ENCODE peak calls at places on chromosomes 1 and 21, in six cellular contexts. V, X, B, L, G and H are unnamed samples.

GRCh38 chr1:214404571-214405213 is 123.7 kb downstream of the SMYD2 start:
- DNase-seq in V (no peak), X (no peak), B (no peak), L (no peak), G (peak; percentile 77), H (no peak)

GRCh38 chr1:50976890-50977574 is 7.0 kb downstream of the CDKN2C start:
- DNase-seq in V (peak; percentile 22), X (no peak), B (no peak), L (peak; percentile 65), G (no peak), H (peak; percentile 15)

GRCh38 chr1:53892911-53893310 is 1.1 kb upstream of the DIO1 start:
- DNase-seq in V (no peak), X (no peak), B (no peak), L (no peak), G (no peak), H (no peak)

GRCh38 chr1:110421159-110421777 is 13.8 kb upstream of the LAMTOR5 start:
- DNase-seq in V (no peak), X (no peak), B (no peak), L (no peak), G (peak; percentile 19), H (no peak)

GRCh38 chr1:66266756-66267155 is 267.2 kb upstream of the SGIP1 start:
- DNase-seq in V (no peak), X (no peak), B (no peak), L (no peak), G (no peak), H (no peak)

GRCh38 chr1:110433213-110433612 is 17.7 kb upstream of the PROK1 start:
- DNase-seq in V (no peak), X (no peak), B (no peak), L (no peak), G (no peak), H (no peak)

GRCh38 chr21:46056450-46056903 is 41.4 kb upstream of the COL6A2 start:
- DNase-seq in V (peak; percentile 97), X (peak; percentile 98), B (no peak), L (no peak), G (no peak), H (no peak)

GRCh38 chr1:181143081-181143859 is 54.8 kb downstream of the IER5 start:
- DNase-seq in V (no peak), X (peak; percentile 41), B (no peak), L (no peak), G (no peak), H (no peak)

GRCh38 chr1:21294266-21295058 is 4.2 kb upstream of the ECE1 start:
- DNase-seq in V (no peak), X (no peak), B (no peak), L (peak; percentile 92), G (no peak), H (no peak)

GRCh38 chr1:154962238-154962678 is 676 bp upstream of the PYGO2 start:
- DNase-seq in V (no peak), X (no peak), B (no peak), L (peak; percentile 65), G (no peak), H (no peak)

GRCh38 chr21:40054403-40054802 is 187.2 kb downstream of the PCP4 start:
- DNase-seq in V (no peak), X (peak; percentile 94), B (no peak), L (no peak), G (peak; percentile 10), H (no peak)

GRCh38 chr21:43333301-43334062 is 93.4 kb downstream of the SIK1 start:
- DNase-seq in V (peak; percentile 49), X (no peak), B (no peak), L (no peak), G (peak; percentile 65), H (peak; percentile 30)

GRCh38 chr1:167819849-167820683 is 93.9 kb downstream of the ADCY10 start:
- DNase-seq in V (peak; percentile 76), X (peak; percentile 86), B (no peak), L (no peak), G (peak; percentile 67), H (peak; percentile 72)

GRCh38 chr1:77742011-77742555 is 17.6 kb downstream of the USP33 start:
- DNase-seq in V (no peak), X (no peak), B (no peak), L (no peak), G (no peak), H (no peak)

GRCh38 chr1:103107696-103108524 is at the start of gene COL11A1:
- DNase-seq in V (no peak), X (no peak), B (no peak), L (no peak), G (no peak), H (peak; percentile 18)

GRCh38 chr1:220925707-220926106 is 46.5 kb downstream of the HLX start:
- DNase-seq in V (no peak), X (no peak), B (no peak), L (no peak), G (no peak), H (no peak)

GRCh38 chr21:34886554-34887385 is 162.3 kb downstream of the RUNX1 start:
- DNase-seq in V (peak; percentile 36), X (peak; percentile 72), B (no peak), L (no peak), G (no peak), H (peak; percentile 67)

GRCh38 chr1:155003766-155004351 is 1.3 kb downstream of the ZBTB7B start:
- DNase-seq in V (peak; percentile 76), X (peak; percentile 92), B (no peak), L (peak; percentile 48), G (no peak), H (peak; percentile 48)

GRCh38 chr21:41570791-41571355 is 62.9 kb upstream of the TMPRSS2 start:
- DNase-seq in V (no peak), X (no peak), B (no peak), L (peak; percentile 27), G (no peak), H (no peak)

GRCh38 chr1:37483785-37484184 is 9.4 kb downstream of the ZC3H12A start:
- DNase-seq in V (no peak), X (no peak), B (no peak), L (no peak), G (no peak), H (no peak)

GRCh38 chr1:67532452-67533216 is 102.4 kb upstream of the SERBP1 start:
- DNase-seq in V (peak; percentile 36), X (peak; percentile 66), B (peak; percentile 36), L (peak; percentile 73), G (peak; percentile 52), H (peak; percentile 32)

GRCh38 chr1:28718601-28719331 is 18.0 kb upstream of the YTHDF2 start:
- DNase-seq in V (no peak), X (no peak), B (no peak), L (no peak), G (no peak), H (no peak)

GRCh38 chr1:14055442-14056225 is 355.6 kb downstream of the PRDM2 start:
- DNase-seq in V (peak; percentile 12), X (no peak), B (no peak), L (no peak), G (no peak), H (no peak)

GRCh38 chr1:53987880-53988279 is 30.1 kb downstream of the LDLRAD1 start:
- DNase-seq in V (no peak), X (no peak), B (no peak), L (no peak), G (no peak), H (no peak)

GRCh38 chr1:63975447-63975846 is 201.6 kb downstream of the ROR1 start:
- DNase-seq in V (no peak), X (no peak), B (no peak), L (no peak), G (no peak), H (no peak)

GRCh38 chr1:21338568-21339401 is 48.5 kb upstream of the ECE1 start:
- DNase-seq in V (peak; percentile 90), X (peak; percentile 95), B (no peak), L (no peak), G (no peak), H (peak; percentile 67)

GRCh38 chr1:86965827-86966182 is 51.4 kb downstream of the HS2ST1 start:
- DNase-seq in V (no peak), X (no peak), B (no peak), L (no peak), G (no peak), H (no peak)

GRCh38 chr1:86970938-86971337 is 56.5 kb downstream of the HS2ST1 start:
- DNase-seq in V (no peak), X (no peak), B (no peak), L (no peak), G (no peak), H (no peak)

GRCh38 chr1:86965012-86965826 is 50.8 kb downstream of the HS2ST1 start:
- DNase-seq in V (no peak), X (no peak), B (no peak), L (peak; percentile 52), G (no peak), H (no peak)
- TF ChIP-seq CTCF in V (no peak), X (peak; percentile 52), B (no peak), L (peak; percentile 88), G (peak; percentile 68), H (peak; percentile 43)

DNA sequence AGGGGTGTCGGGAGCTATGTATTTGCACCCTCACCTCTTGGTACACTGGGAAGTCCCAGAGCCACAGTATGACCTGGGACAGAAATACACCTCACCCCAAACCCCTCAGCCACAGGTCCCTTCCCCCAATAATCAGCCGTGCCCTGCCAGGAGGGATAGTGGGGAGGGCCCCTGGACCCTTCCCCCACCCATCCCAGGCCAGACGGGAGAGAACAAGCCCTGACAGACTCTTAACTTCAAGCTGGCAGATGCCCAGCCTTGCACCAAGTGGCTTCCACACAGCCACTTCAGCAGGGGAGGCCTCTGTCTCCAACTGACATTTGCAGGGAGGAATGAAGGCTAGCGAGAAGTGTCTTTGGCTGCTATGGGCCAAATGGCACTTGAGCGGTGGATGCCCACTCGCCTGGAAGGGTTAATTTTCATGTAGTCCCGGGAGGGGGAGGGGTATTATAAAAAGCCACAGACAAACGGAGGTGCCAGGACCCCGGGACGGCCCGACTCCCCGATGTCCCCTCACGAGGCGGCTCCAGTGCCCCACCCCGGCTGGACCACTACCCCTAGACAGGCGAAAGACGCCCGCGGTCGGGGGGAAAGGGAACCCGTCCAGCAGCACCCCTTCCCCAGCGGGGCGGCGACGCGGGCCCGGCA is 495 bp downstream of the SYNC start:
- DNase-seq in V (peak; percentile 47), X (peak; percentile 74), B (no peak), L (no peak), G (no peak), H (no peak)
- TF ChIP-seq CTCF in V (no peak), X (no peak), B (no peak), L (no peak), G (no peak), H (no peak)

DNA sequence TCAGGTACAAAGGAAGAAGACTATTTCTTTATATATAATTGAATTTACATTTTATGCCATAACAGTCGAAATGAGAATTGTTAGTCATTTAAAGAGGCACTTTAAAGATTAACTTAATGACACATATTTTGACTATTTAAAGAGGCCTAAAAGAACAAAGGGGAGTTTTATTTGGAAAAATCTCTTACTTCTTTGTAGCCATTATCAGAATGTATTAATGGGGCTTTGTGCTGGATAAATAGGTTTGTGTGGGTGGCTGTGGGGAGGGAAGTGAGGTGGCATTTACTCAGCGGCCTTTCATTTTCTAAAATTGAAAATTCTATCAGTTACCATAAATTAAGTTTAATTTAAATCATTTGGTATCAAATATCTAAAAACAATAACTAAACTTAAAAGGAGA is 462.2 kb upstream of the CXADR start:
- DNase-seq in V (no peak), X (no peak), B (no peak), L (no peak), G (no peak), H (no peak)
- TF ChIP-seq CTCF in V (no peak), X (no peak), B (no peak), L (no peak), G (no peak), H (no peak)

DNA sequence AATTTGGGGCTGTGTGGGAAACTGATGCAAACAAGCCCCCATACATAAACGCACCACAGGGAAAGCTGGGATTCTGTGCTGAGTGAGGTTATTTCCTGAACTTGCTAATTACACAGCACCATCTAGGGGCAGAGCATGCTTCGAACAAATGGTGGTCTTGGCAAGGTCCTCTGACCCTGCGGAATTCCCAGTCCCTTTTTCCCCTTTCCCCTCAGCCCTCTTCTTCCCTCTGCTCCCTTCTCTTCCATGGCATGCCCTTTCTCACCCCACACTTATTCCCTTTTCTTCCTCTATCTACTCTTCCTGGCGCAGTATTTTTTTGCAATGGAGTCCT is 134.5 kb upstream of the VANGL1 start:
- DNase-seq in V (no peak), X (no peak), B (peak; percentile 2), L (peak; percentile 16), G (no peak), H (peak; percentile 20)
- TF ChIP-seq CTCF in V (peak; percentile 16), X (no peak), B (peak; percentile 56), L (peak; percentile 69), G (peak; percentile 61), H (peak; percentile 41)